ENCODE peak calls at places on chromosomes 13 and 19, in nine cellular contexts. C, W, D, A, T, F, M, B and N are unnamed samples.

GRCh38 chr13:25881946-25882574 is 169.8 kb downstream of the SHISA2 start:
- DNase-seq in W (no peak), F (no peak), C (no peak), T (no peak), M (peak; percentile 57), A (no peak), B (no peak), D (no peak), N (no peak)

GRCh38 chr13:97879646-97880297 is 73.7 kb upstream of the IPO5 start:
- DNase-seq in W (no peak), T (no peak), M (peak; percentile 80), F (no peak), A (no peak), C (no peak), B (peak; percentile 45), D (no peak), N (peak; percentile 83)

GRCh38 chr19:32421589-32422361 is 16.2 kb downstream of the DPY19L3 start:
- DNase-seq in F (no peak), M (no peak), C (no peak), A (no peak), B (no peak), W (no peak), T (no peak), D (no peak), N (no peak)

GRCh38 chr13:31431722-31432137 is 232.0 kb downstream of the B3GLCT start:
- DNase-seq in C (peak; percentile 43), T (peak; percentile 67), M (peak; percentile 47), W (peak; percentile 10), B (peak; percentile 55), A (peak; percentile 28), F (peak; percentile 87), D (no peak), N (peak; percentile 4)

GRCh38 chr13:63190742-63191141 is 1775.1 kb upstream of the PCDH20 start:
- DNase-seq in A (no peak), C (no peak), T (no peak), B (peak; percentile 9), M (no peak), W (no peak), D (no peak), F (no peak), N (no peak)

GRCh38 chr19:39498262-39499081 is at the start of gene DLL3:
- DNase-seq in C (peak; percentile 64), W (no peak), M (no peak), A (no peak), D (no peak), B (no peak), T (no peak), F (no peak), N (peak; percentile 40)

GRCh38 chr19:30686252-30686762 is 314.1 kb downstream of the ZNF536 start:
- DNase-seq in F (peak; percentile 81), M (peak; percentile 40), C (no peak), A (no peak), W (no peak), D (no peak), B (no peak), T (no peak), N (peak; percentile 17)

GRCh38 chr13:75760182-75760981 is 124.3 kb downstream of the LMO7 start:
- DNase-seq in B (peak; percentile 81), M (peak; percentile 35), D (no peak), C (no peak), T (no peak), W (peak; percentile 98), F (no peak), A (no peak), N (no peak)

GRCh38 chr19:43820098-43820860 is 6.8 kb upstream of the ZNF283 start:
- DNase-seq in D (no peak), A (peak; percentile 54), B (no peak), F (no peak), W (no peak), T (peak; percentile 25), M (peak; percentile 66), C (peak; percentile 35), N (no peak)

GRCh38 chr13:27953671-27954405 is 15.3 kb downstream of the CDX2 start:
- DNase-seq in A (peak; percentile 29), B (peak; percentile 70), M (peak; percentile 56), F (peak; percentile 91), D (peak; percentile 90), C (peak; percentile 84), W (peak; percentile 19), T (peak; percentile 56), N (peak; percentile 50)

GRCh38 chr19:40976724-40977123 is 14.4 kb upstream of the CYP2B6 start:
- DNase-seq in D (no peak), B (no peak), A (no peak), C (no peak), F (peak; percentile 37), W (no peak), M (no peak), T (no peak), N (no peak)

GRCh38 chr19:1608414-1609391 is 3.4 kb upstream of the UQCR11 start:
- DNase-seq in C (peak; percentile 38), B (peak; percentile 28), T (no peak), A (no peak), D (no peak), W (no peak), F (no peak), M (no peak), N (no peak)

GRCh38 chr13:46655727-46656180 is 102.8 kb downstream of the LRCH1 start:
- DNase-seq in T (no peak), C (no peak), M (peak; percentile 55), W (no peak), F (no peak), B (no peak), D (no peak), A (no peak), N (no peak)

GRCh38 chr13:51814825-51815650 is 11.1 kb upstream of the DHRS12 start:
- DNase-seq in W (peak; percentile 63), D (no peak), M (peak; percentile 60), T (peak; percentile 65), A (peak; percentile 28), B (peak; percentile 82), C (peak; percentile 85), F (no peak), N (peak; percentile 35)

GRCh38 chr19:34757441-34757840 is 15.6 kb downstream of the ZNF599 start:
- DNase-seq in M (no peak), A (no peak), D (no peak), T (no peak), W (no peak), F (no peak), B (no peak), C (no peak), N (no peak)

DNA sequence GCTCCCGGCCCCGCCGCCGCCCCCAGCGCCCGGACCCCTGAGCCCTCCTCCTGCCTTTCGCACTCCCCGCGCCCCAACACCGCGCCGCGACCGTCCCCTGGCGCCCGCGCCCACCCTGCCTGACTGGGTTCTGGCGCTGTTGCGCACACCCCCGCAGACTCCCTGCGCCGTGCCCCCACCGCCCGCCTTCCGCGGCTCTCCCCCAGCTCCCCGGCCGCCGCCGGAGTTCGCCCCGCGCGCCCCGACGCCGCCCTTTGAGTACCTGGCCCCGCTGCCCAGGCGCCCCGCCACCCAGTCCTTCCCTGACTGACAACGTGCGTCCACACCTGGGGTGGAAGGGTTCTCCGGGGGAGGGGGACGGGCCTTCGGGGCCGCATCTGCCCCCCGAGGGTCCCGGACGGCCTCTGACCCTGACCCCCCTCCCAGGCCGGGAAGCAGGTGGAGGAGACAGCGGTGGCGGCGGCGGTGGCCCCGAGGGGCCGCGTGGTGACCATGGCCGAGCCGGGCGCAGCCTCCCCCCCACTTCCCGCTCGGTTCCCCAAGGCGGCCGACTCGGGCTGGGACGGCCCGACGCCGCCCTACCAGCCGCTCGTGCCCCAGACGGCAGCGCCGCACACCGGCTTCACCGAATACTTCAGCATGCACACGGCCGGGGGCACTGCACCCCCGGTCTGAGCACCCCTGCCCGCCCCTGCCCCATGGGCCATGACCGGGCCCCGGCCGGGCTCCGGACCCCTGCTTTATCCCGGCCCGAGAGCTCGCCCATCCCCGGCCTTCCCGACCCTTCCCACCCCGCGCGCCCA is 1.4 kb upstream of the MEGF8 start:
- DNase-seq in D (no peak), B (no peak), F (no peak), T (no peak), W (no peak), A (no peak), M (no peak), C (peak; percentile 65), N (no peak)
- TF ChIP-seq CTCF in D (no peak), B (no peak), F (no peak), T (peak; percentile 14), W (no peak), A (no peak), M (no peak), C (no peak), N (no peak)

GRCh38 chr19:7418575-7418974 is 69.8 kb downstream of the ARHGEF18 start:
- DNase-seq in A (no peak), F (no peak), W (no peak), B (no peak), T (no peak), M (no peak), D (no peak), C (no peak), N (no peak)

GRCh38 chr19:7413629-7414028 is 64.9 kb downstream of the ARHGEF18 start:
- DNase-seq in T (no peak), D (no peak), A (no peak), C (no peak), B (no peak), W (no peak), F (no peak), M (no peak), N (no peak)

GRCh38 chr19:7415857-7416371 is 67.2 kb downstream of the ARHGEF18 start:
- DNase-seq in B (no peak), C (no peak), D (no peak), W (no peak), M (no peak), A (no peak), T (no peak), F (no peak), N (no peak)

GRCh38 chr19:7417671-7418324 is 69.1 kb downstream of the ARHGEF18 start:
- DNase-seq in M (no peak), D (no peak), F (no peak), T (no peak), A (no peak), B (no peak), C (no peak), W (no peak), N (peak; percentile 17)

GRCh38 chr19:7415163-7415856 is 66.6 kb downstream of the ARHGEF18 start:
- DNase-seq in A (no peak), T (no peak), B (no peak), F (no peak), M (peak; percentile 78), C (no peak), W (peak; percentile 74), D (no peak), N (no peak)
- TF ChIP-seq CTCF in A (no peak), T (no peak), B (no peak), F (no peak), M (no peak), C (no peak), W (peak; percentile 18), D (no peak), N (no peak)

GRCh38 chr19:58475714-58476497 is at the start of gene ZNF446:
- DNase-seq in T (peak; percentile 96), D (peak; percentile 95), C (peak; percentile 95), F (peak; percentile 99), A (peak; percentile 98), B (peak; percentile 97), W (peak; percentile 93), M (peak; percentile 98), N (peak; percentile 97)
- TF ChIP-seq CTCF in T (no peak), D (no peak), C (no peak), F (no peak), A (no peak), B (no peak), W (peak; percentile 34), M (no peak), N (no peak)

DNA sequence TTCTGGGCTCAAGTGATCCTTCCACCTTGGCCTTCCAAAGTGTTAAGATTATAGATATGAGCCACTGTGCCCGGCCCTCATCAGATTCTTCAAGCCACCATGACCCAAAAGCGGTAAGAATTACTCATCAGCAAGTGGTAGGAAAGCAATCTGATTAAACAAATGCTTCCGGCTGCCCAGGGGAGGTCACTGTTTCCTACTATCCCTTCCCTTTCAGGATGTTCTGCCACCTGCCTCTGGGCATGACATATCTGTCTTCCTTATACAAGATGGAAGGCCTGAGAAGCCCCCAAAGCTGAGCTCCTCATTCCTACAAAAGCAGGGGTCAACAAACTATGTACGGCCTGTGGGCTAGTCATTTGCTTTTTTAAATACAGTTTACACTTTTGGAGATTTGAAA is 6.9 kb downstream of the ABHD8 start:
- DNase-seq in T (no peak), F (no peak), C (no peak), W (no peak), A (no peak), B (peak; percentile 81), M (no peak), D (no peak), N (peak; percentile 59)
- TF ChIP-seq CTCF in T (no peak), F (no peak), C (no peak), W (no peak), A (no peak), B (peak; percentile 33), M (no peak), D (no peak), N (peak; percentile 45)